ENCODE peak calls at places on chromosomes 2 and 18, in four cellular contexts. I is H9, C is SK-N-SH, Z is MM.1S. G is an unnamed sample.

GRCh38 chr2:165634282-165634681 is 159.8 kb downstream of the GALNT3 start:
- DNase-seq in I (no peak), Z (no peak), C (no peak), G (no peak)

GRCh38 chr2:110866496-110866895 is 134.1 kb downstream of the ACOXL start:
- DNase-seq in C (no peak), Z (no peak), I (no peak), G (no peak)

GRCh38 chr2:176818653-176819052 is 393.9 kb upstream of the HNRNPA3 start:
- DNase-seq in I (no peak), C (no peak), Z (no peak), G (no peak)

GRCh38 chr18:67525328-67526110 is 9.0 kb upstream of the DSEL start:
- DNase-seq in I (no peak), C (no peak), Z (no peak), G (no peak)

GRCh38 chr18:45825258-45825744 is at the start of gene SIGLEC15:
- DNase-seq in I (no peak), Z (no peak), C (no peak), G (no peak)

GRCh38 chr2:55768991-55769390 is 75.3 kb upstream of the PNPT1 start:
- DNase-seq in I (no peak), C (no peak), Z (no peak), G (no peak)

GRCh38 chr2:165698621-165698946 is 95.5 kb downstream of the GALNT3 start:
- DNase-seq in I (peak; percentile 55), Z (peak; percentile 65), C (peak; percentile 42), G (peak; percentile 11)

GRCh38 chr2:54945401-54946219 is 104.6 kb downstream of the RTN4 start:
- DNase-seq in I (no peak), C (no peak), Z (peak; percentile 57), G (no peak)

GRCh38 chr18:77066689-77067088 is 65.9 kb downstream of the MBP start:
- DNase-seq in I (no peak), C (no peak), Z (no peak), G (no peak)

GRCh38 chr18:62606106-62606505 is 83.3 kb downstream of the ZCCHC2 start:
- DNase-seq in C (no peak), Z (no peak), I (no peak), G (no peak)

GRCh38 chr2:180871649-180872048 is 108.8 kb upstream of the UBE2E3 start:
- DNase-seq in Z (no peak), I (no peak), C (no peak), G (no peak)

GRCh38 chr2:12005886-12006681 is 259.7 kb downstream of the LPIN1 start:
- DNase-seq in I (no peak), C (no peak), Z (peak; percentile 76), G (peak; percentile 83)

GRCh38 chr2:219042750-219043149 is 1.4 kb upstream of the CFAP65 start:
- DNase-seq in C (no peak), Z (no peak), I (no peak), G (no peak)

GRCh38 chr2:136207030-136207623 is 89.2 kb upstream of the CXCR4 start:
- DNase-seq in I (no peak), Z (no peak), C (no peak), G (no peak)

GRCh38 chr2:207483066-207483465 is 46.7 kb upstream of the CREB1 start:
- DNase-seq in I (no peak), Z (no peak), C (no peak), G (no peak)

GRCh38 chr18:59783138-59783537 is 85.9 kb upstream of the CCBE1 start:
- DNase-seq in Z (peak; percentile 45), I (peak; percentile 56), C (peak; percentile 68), G (peak; percentile 43)

GRCh38 chr2:7438855-7439254 is 521.6 kb downstream of the RNF144A start:
- DNase-seq in I (no peak), Z (no peak), C (no peak), G (no peak)

GRCh38 chr2:188975497-188976102 is 1.4 kb downstream of the COL3A1 start:
- DNase-seq in C (no peak), Z (no peak), I (peak; percentile 31), G (no peak)

GRCh38 chr2:12448846-12449480 is 267.8 kb upstream of the TRIB2 start:
- DNase-seq in C (no peak), I (no peak), Z (no peak), G (no peak)

GRCh38 chr2:95231723-95232122 is 24.4 kb downstream of the ZNF892 start:
- DNase-seq in C (peak; percentile 80), I (peak; percentile 82), Z (peak; percentile 55), G (peak; percentile 70)

GRCh38 chr2:64203131-64204005 is 59.1 kb upstream of the PELI1 start:
- DNase-seq in Z (peak; percentile 23), C (no peak), I (no peak), G (no peak)

GRCh38 chr2:71333619-71334018 is 2.0 kb downstream of the ZNF638 start:
- DNase-seq in C (no peak), Z (no peak), I (no peak), G (no peak)

GRCh38 chr2:70852824-70853223 is 17.2 kb upstream of the CD207 start:
- DNase-seq in Z (no peak), C (no peak), I (no peak), G (no peak)

GRCh38 chr2:164242409-164242808 is 378.9 kb downstream of the GRB14 start:
- DNase-seq in I (no peak), Z (no peak), C (no peak), G (no peak)

GRCh38 chr18:48676346-48676745 is 137.5 kb downstream of the CTIF start:
- DNase-seq in Z (no peak), I (no peak), C (no peak), G (no peak)

GRCh38 chr18:10495936-10496335 is 29.9 kb upstream of the NAPG start:
- DNase-seq in Z (no peak), I (no peak), C (no peak), G (no peak)

GRCh38 chr2:181114021-181114420 is 133.6 kb downstream of the UBE2E3 start:
- DNase-seq in Z (no peak), I (no peak), C (no peak), G (no peak)

GRCh38 chr2:36507408-36507812 is 90.6 kb downstream of the FEZ2 start:
- DNase-seq in I (peak; percentile 75), Z (peak; percentile 41), C (peak; percentile 55), G (peak; percentile 37)

GRCh38 chr18:26540041-26540628 is 8.2 kb downstream of the KCTD1 start:
- DNase-seq in I (no peak), C (no peak), Z (no peak), G (no peak)

GRCh38 chr2:138718405-138718804 is 61.8 kb downstream of the NXPH2 start:
- DNase-seq in Z (no peak), C (no peak), I (no peak), G (no peak)

GRCh38 chr2:197804758-197805597 is 585 bp downstream of the PLCL1 start:
- DNase-seq in I (peak; percentile 34), C (peak; percentile 72), Z (peak; percentile 29), G (peak; percentile 34)

GRCh38 chr2:191559569-191559968 is 118.4 kb upstream of the NABP1 start:
- DNase-seq in Z (no peak), C (no peak), I (no peak), G (no peak)

GRCh38 chr2:43737097-43737854 is 36.6 kb upstream of the DYNC2LI1 start:
- DNase-seq in I (no peak), Z (no peak), C (no peak), G (no peak)

GRCh38 chr2:128921740-128922139 is 603.1 kb upstream of the HS6ST1 start:
- DNase-seq in C (no peak), I (no peak), Z (no peak), G (no peak)
- H3K4me2 ChIP-seq in C (no peak overlapping the region), I (no peak overlapping the region), Z (no peak overlapping the region), G (no peak overlapping the region)

GRCh38 chr2:97868986-97869721 is 126.6 kb downstream of the TMEM131 start:
- DNase-seq in Z (no peak), I (peak; percentile 46), C (no peak), G (no peak)
- TF ChIP-seq CTCF in Z (no peak), I (no peak), C (no peak), G (no peak)

GRCh38 chr2:173644146-173644545 is 289.5 kb downstream of the CDCA7 start:
- DNase-seq in Z (no peak), I (no peak), C (no peak), G (no peak)
- H3K4me2 ChIP-seq in Z (no peak overlapping the region), I (no peak overlapping the region), C (no peak overlapping the region), G (no peak overlapping the region)

GRCh38 chr18:55779711-55780590 is 192.0 kb upstream of the TCF4 start:
- DNase-seq in C (peak; percentile 85), I (peak; percentile 60), Z (no peak), G (no peak)
- TF ChIP-seq CTCF in C (peak; percentile 41), I (peak; percentile 44), Z (no peak), G (no peak)

GRCh38 chr2:223051580-223052375 is at the start of gene KCNE4:
- DNase-seq in I (no peak), C (no peak), Z (no peak), G (no peak)
- H3K4me2 ChIP-seq in I (no peak within 1 kb of the TSS), C (no peak within 1 kb of the TSS), Z (no peak within 1 kb of the TSS), G (no peak within 1 kb of the TSS)

DNA sequence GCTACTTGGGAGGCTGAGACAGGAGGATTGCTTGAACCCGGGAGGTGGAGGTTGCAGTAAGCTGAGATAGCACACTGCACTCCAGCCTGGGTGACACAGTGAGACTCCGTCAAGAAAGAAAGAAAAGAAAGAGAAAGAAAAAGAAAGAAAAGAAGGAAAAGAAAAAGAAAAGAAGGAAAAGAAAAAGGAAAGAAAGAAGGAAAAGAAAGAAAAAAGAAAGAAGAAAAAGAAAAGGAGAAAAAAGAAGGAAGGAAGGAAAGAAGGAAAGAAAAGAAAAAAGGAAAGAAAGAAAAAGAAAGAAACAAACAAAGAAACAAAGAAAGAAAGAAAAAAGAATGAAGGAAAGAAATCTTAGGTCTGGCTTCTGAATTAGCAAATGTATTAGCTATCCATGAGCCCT is 150.4 kb downstream of the TMEM163 start:
- DNase-seq in I (no peak), C (no peak), Z (no peak), G (no peak)
- TF ChIP-seq CTCF in I (no peak), C (no peak), Z (no peak), G (no peak)

GRCh38 chr2:238972146-238972445 is 124.2 kb downstream of the TWIST2 start:
- DNase-seq in C (no peak), I (no peak), Z (no peak), G (no peak)

GRCh38 chr2:238974061-238974460 is 126.2 kb downstream of the TWIST2 start:
- DNase-seq in C (no peak), I (no peak), Z (no peak), G (no peak)

GRCh38 chr2:238973038-238973772 is 125.3 kb downstream of the TWIST2 start:
- DNase-seq in Z (no peak), C (no peak), I (no peak), G (no peak)

GRCh38 chr2:238975408-238975807 is 127.5 kb downstream of the TWIST2 start:
- DNase-seq in I (no peak), C (no peak), Z (no peak), G (no peak)

GRCh38 chr2:238974510-238975166 is 126.8 kb downstream of the TWIST2 start:
- DNase-seq in C (no peak), Z (no peak), I (peak; percentile 73), G (no peak)
- H3K4me2 ChIP-seq in C (no peak overlapping the region), Z (no peak overlapping the region), I (no peak overlapping the region), G (no peak overlapping the region)